ENCODE peak calls at places on chromosomes 4 and X, in six cellular contexts. T is cardiac muscle cell, F is cardiac fibroblast, V is fibroblast of the aortic adventitia, X is SK-N-SH, Z is AG09319. H is an unnamed sample.

GRCh38 chr4:104025251-104025650 is 305.5 kb upstream of the TACR3 start:
- DNase-seq in T (no peak), X (no peak), Z (no peak), F (no peak), V (no peak), H (no peak)

GRCh38 chrX:105975382-105975781 is 63.1 kb downstream of the SERPINA7 start:
- DNase-seq in V (peak; percentile 0), F (peak; percentile 3), X (no peak), Z (no peak), T (peak; percentile 20), H (no peak)

GRCh38 chr4:128653514-128654420 is 155.7 kb upstream of the JADE1 start:
- DNase-seq in V (peak; percentile 51), Z (no peak), T (peak; percentile 55), X (no peak), F (peak; percentile 24), H (no peak)

GRCh38 chr4:109754093-109754857 is 24.4 kb upstream of the PLA2G12A start:
- DNase-seq in Z (no peak), X (no peak), V (no peak), F (no peak), T (no peak), H (no peak)

GRCh38 chr4:89737888-89738287 is 99.1 kb downstream of the SNCA start:
- DNase-seq in Z (peak; percentile 30), X (no peak), T (no peak), F (no peak), V (peak; percentile 12), H (no peak)

GRCh38 chr4:140653718-140654515 is 85.2 kb upstream of the UCP1 start:
- DNase-seq in F (peak; percentile 25), T (no peak), Z (peak; percentile 45), X (peak; percentile 76), V (peak; percentile 83), H (no peak)

GRCh38 chr4:174873931-174874330 is 44.2 kb upstream of the ADAM29 start:
- DNase-seq in Z (no peak), V (peak; percentile 1), X (peak; percentile 28), F (peak; percentile 1), T (no peak), H (no peak)

GRCh38 chr4:176708771-176709311 is 83.9 kb downstream of the VEGFC start:
- DNase-seq in T (no peak), Z (no peak), F (peak; percentile 20), X (no peak), V (peak; percentile 8), H (no peak)

GRCh38 chrX:2650865-2651264 is 40.2 kb upstream of the CD99 start:
- DNase-seq in F (peak; percentile 77), T (no peak), X (no peak), Z (no peak), V (peak; percentile 68), H (no peak)

GRCh38 chrX:30275498-30275897 is 28.6 kb downstream of the MAGEB1 start:
- DNase-seq in Z (no peak), T (peak; percentile 19), X (no peak), F (peak; percentile 38), V (peak; percentile 55), H (no peak)

GRCh38 chrX:33339219-33339618 is 127.9 kb upstream of the DMD start:
- DNase-seq in F (peak; percentile 27), Z (no peak), V (peak; percentile 2), X (no peak), T (peak; percentile 10), H (no peak)

GRCh38 chr4:22099896-22100295 is 151.3 kb upstream of the KCNIP4 start:
- DNase-seq in V (peak; percentile 39), T (no peak), Z (no peak), F (peak; percentile 43), X (no peak), H (no peak)

GRCh38 chr4:77145806-77146425 is 11.1 kb upstream of the CCNG2 start:
- DNase-seq in T (no peak), Z (no peak), V (no peak), F (peak; percentile 34), X (no peak), H (no peak)

GRCh38 chr4:3458371-3458770 is 4.7 kb upstream of the DOK7 start:
- DNase-seq in Z (no peak), T (no peak), X (no peak), F (no peak), V (no peak), H (no peak)

GRCh38 chr4:8876982-8877779 is 5.5 kb upstream of the HMX1 start:
- DNase-seq in X (no peak), F (no peak), T (no peak), Z (no peak), V (no peak), H (no peak)

GRCh38 chr4:168682898-168683500 is 186.1 kb downstream of the PALLD start:
- DNase-seq in X (no peak), Z (no peak), V (no peak), T (no peak), F (no peak), H (no peak)

GRCh38 chrX:102517331-102517730 is 792 bp upstream of the TMSB15A start:
- DNase-seq in T (no peak), F (peak; percentile 5), V (peak; percentile 34), Z (no peak), X (peak; percentile 24), H (no peak)
- TF ChIP-seq CTCF in T (peak; percentile 13), F (no peak), V (peak; percentile 20), Z (no peak), X (peak; percentile 46), H (no peak)

GRCh38 chr4:185016946-185017797 is 1.1 kb upstream of the HELT start:
- DNase-seq in T (no peak), V (peak; percentile 28), Z (no peak), X (no peak), F (peak; percentile 48), H (no peak)

GRCh38 chr4:185015108-185015507 is 3.2 kb upstream of the HELT start:
- DNase-seq in Z (no peak), X (no peak), V (peak; percentile 11), T (no peak), F (no peak), H (no peak)

GRCh38 chr4:185016101-185016940 is 2.0 kb upstream of the HELT start:
- DNase-seq in Z (no peak), F (no peak), V (no peak), X (no peak), T (no peak), H (no peak)

GRCh38 chr4:185013715-185014114 is 4.6 kb upstream of the HELT start:
- DNase-seq in V (peak; percentile 10), Z (no peak), F (no peak), T (no peak), X (no peak), H (no peak)

DNA sequence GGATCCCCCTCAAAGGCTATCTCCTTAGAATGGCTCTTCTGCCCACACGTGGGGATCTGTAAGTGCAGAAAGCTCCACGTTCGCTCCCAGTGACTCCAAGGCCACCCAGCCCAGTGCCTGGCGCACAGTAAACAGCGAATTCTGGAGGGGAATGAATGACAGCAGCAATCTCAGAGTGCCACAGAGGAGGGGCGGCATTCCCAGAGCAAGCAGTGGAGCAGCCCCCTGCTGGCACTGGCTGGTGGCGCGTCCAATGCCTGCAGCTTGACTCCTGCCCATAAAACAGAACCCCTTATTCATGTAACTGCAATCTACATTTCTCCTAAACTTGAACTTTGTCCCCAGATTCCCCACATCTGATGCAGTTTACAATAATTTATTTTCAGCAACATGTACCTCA is 6.9 kb upstream of the HELT start:
- DNase-seq in Z (no peak), F (no peak), X (peak; percentile 82), V (no peak), T (peak; percentile 58), H (peak; percentile 79)
- TF ChIP-seq CTCF in Z (peak; percentile 32), F (peak; percentile 61), X (peak; percentile 59), V (peak; percentile 47), T (peak; percentile 63), H (peak; percentile 70)

GRCh38 chr4:153523171-153523757 is 57.1 kb downstream of the TMEM131L start:
- DNase-seq in T (no peak), X (no peak), V (peak; percentile 60), Z (no peak), F (no peak), H (no peak)

GRCh38 chr4:153523941-153524386 is 57.8 kb downstream of the TMEM131L start:
- DNase-seq in Z (no peak), X (no peak), V (peak; percentile 60), F (peak; percentile 62), T (no peak), H (no peak)

GRCh38 chr4:153521467-153521866 is 55.3 kb downstream of the TMEM131L start:
- DNase-seq in X (no peak), V (no peak), Z (no peak), F (no peak), T (no peak), H (no peak)

GRCh38 chr4:153521995-153522799 is 56.0 kb downstream of the TMEM131L start:
- DNase-seq in T (no peak), Z (no peak), V (no peak), X (no peak), F (no peak), H (no peak)

GRCh38 chr4:153522800-153523089 is 56.6 kb downstream of the TMEM131L start:
- DNase-seq in V (no peak), Z (no peak), X (no peak), F (no peak), T (no peak), H (no peak)
- TF ChIP-seq CTCF in V (no peak), Z (no peak), X (no peak), F (no peak), T (no peak), H (no peak)

GRCh38 chr4:147102596-147102995 is 156.9 kb upstream of the TTC29 start:
- DNase-seq in F (peak; percentile 72), V (no peak), T (no peak), X (no peak), Z (no peak), H (no peak)

GRCh38 chr4:147101678-147102077 is 156.0 kb upstream of the TTC29 start:
- DNase-seq in X (no peak), F (peak; percentile 41), Z (no peak), V (no peak), T (no peak), H (no peak)

GRCh38 chr4:147094228-147094627 is 148.6 kb upstream of the TTC29 start:
- DNase-seq in Z (no peak), X (no peak), T (peak; percentile 10), V (no peak), F (peak; percentile 23), H (no peak)

GRCh38 chr4:147093206-147093605 is 147.5 kb upstream of the TTC29 start:
- DNase-seq in T (no peak), V (no peak), F (no peak), Z (no peak), X (no peak), H (no peak)

DNA sequence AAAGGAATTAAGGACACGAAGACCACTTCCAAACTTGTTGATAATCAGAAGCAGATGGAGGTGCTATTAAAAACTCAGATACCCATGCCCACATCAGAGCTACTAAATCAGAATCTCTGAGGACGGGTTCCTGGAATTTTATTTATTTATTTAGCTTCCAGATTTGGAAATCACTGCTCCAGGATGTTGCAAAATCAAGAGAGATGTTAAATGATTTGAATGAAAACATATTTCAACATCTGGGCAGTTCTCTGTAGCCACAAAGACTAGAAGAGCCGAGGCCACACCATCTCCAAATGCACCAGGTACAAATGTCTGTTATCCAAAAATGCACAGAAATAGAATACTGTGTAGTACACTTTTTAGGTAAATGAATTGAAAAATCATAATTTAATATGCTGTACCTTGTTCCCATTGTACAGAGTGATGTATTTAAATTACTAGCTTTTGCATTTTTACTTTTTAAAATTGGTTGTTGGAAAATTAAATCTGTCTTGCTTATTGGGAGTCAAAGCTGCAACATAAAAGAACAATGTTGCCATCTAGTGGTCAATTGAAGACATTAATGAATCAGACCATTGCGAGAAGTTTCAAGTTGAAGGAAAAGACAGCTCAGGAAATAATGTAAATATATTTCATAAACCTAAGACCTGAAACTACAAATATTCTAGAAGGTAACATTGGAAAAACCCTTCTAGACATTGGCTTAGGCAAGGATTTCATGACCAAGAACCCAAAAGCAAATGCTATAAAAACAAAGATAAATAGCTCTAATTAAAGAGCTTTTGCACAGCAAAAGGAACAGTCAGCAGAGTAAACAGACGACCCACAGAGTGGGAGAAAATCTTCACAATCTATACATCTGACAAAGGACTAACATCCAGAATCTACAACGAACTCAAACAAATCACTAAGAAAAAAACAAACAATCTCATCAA is 151.3 kb upstream of the TTC29 start:
- DNase-seq in T (peak; percentile 60), F (peak; percentile 87), Z (no peak), V (peak; percentile 80), X (peak; percentile 35), H (no peak)
- TF ChIP-seq CTCF in T (peak; percentile 40), F (peak; percentile 44), Z (peak; percentile 44), V (peak; percentile 52), X (peak; percentile 82), H (peak; percentile 85)